ENCODE peak calls at places on chromosomes 11 and 22, in eight cellular contexts. One of them, this sample, is unnamed.

GRCh38 chr11:95138448-95138847 is 48.8 kb downstream of the ENDOD1 start:
- DNase-seq in esophagus squamous epithelium: no peak
- DNase-seq in GM13977: peak; percentile 37
- DNase-seq in tibial nerve: no peak
- DNase-seq in choroid plexus epithelial cell: peak; percentile 58
- DNase-seq in RWPE1: no peak
- DNase-seq in RWPE2: no peak
- DNase-seq in MM.1S: peak; percentile 44
- DNase-seq in this sample: no peak

GRCh38 chr11:105046898-105047579 is 1.9 kb upstream of the CARD16 start:
- DNase-seq in esophagus squamous epithelium: no peak
- DNase-seq in RWPE2: peak; percentile 61
- DNase-seq in tibial nerve: no peak
- DNase-seq in RWPE1: peak; percentile 82
- DNase-seq in GM13977: no peak
- DNase-seq in choroid plexus epithelial cell: peak; percentile 99
- DNase-seq in MM.1S: no peak
- DNase-seq in this sample: peak; percentile 35

GRCh38 chr11:8545698-8546366 is 48.2 kb downstream of the STK33 start:
- DNase-seq in MM.1S: no peak
- DNase-seq in RWPE1: no peak
- DNase-seq in RWPE2: no peak
- DNase-seq in tibial nerve: no peak
- DNase-seq in choroid plexus epithelial cell: no peak
- DNase-seq in esophagus squamous epithelium: no peak
- DNase-seq in GM13977: no peak
- DNase-seq in this sample: no peak

GRCh38 chr11:112292785-112293407 is 32.2 kb upstream of the PLET1 start:
- DNase-seq in RWPE2: peak; percentile 74
- DNase-seq in MM.1S: no peak
- DNase-seq in GM13977: no peak
- DNase-seq in RWPE1: peak; percentile 86
- DNase-seq in tibial nerve: peak; percentile 63
- DNase-seq in choroid plexus epithelial cell: peak; percentile 95
- DNase-seq in esophagus squamous epithelium: no peak
- DNase-seq in this sample: peak; percentile 38

GRCh38 chr11:91163619-91164451 is 941.0 kb upstream of the CHORDC1 start:
- DNase-seq in RWPE1: peak; percentile 51
- DNase-seq in RWPE2: no peak
- DNase-seq in MM.1S: no peak
- DNase-seq in choroid plexus epithelial cell: peak; percentile 74
- DNase-seq in tibial nerve: no peak
- DNase-seq in GM13977: no peak
- DNase-seq in esophagus squamous epithelium: no peak
- DNase-seq in this sample: no peak

GRCh38 chr11:119195680-119196079 is 10.4 kb downstream of the NHERF4 start:
- DNase-seq in RWPE2: no peak
- DNase-seq in RWPE1: peak; percentile 48
- DNase-seq in esophagus squamous epithelium: no peak
- DNase-seq in choroid plexus epithelial cell: peak; percentile 80
- DNase-seq in MM.1S: no peak
- DNase-seq in GM13977: no peak
- DNase-seq in tibial nerve: no peak
- DNase-seq in this sample: peak; percentile 31

GRCh38 chr22:39954584-39955055 is 5.6 kb upstream of the TMA7B start:
- DNase-seq in MM.1S: no peak
- DNase-seq in esophagus squamous epithelium: no peak
- DNase-seq in tibial nerve: peak; percentile 18
- DNase-seq in choroid plexus epithelial cell: peak; percentile 99
- DNase-seq in RWPE1: no peak
- DNase-seq in GM13977: no peak
- DNase-seq in RWPE2: no peak
- DNase-seq in this sample: peak; percentile 25

GRCh38 chr11:7575841-7576451 is 62.1 kb downstream of the PPFIBP2 start:
- DNase-seq in MM.1S: peak; percentile 35
- DNase-seq in GM13977: no peak
- DNase-seq in choroid plexus epithelial cell: no peak
- DNase-seq in RWPE1: peak; percentile 48
- DNase-seq in esophagus squamous epithelium: no peak
- DNase-seq in RWPE2: no peak
- DNase-seq in tibial nerve: no peak
- DNase-seq in this sample: peak; percentile 68

GRCh38 chr11:56911312-56911711 is 77.4 kb upstream of the OR5AK2 start:
- DNase-seq in GM13977: no peak
- DNase-seq in MM.1S: no peak
- DNase-seq in choroid plexus epithelial cell: no peak
- DNase-seq in tibial nerve: no peak
- DNase-seq in RWPE1: no peak
- DNase-seq in RWPE2: no peak
- DNase-seq in esophagus squamous epithelium: no peak
- DNase-seq in this sample: peak; percentile 38

GRCh38 chr11:118012083-118012669 is 26.0 kb downstream of the IL10RA start:
- DNase-seq in MM.1S: peak; percentile 45
- DNase-seq in GM13977: peak; percentile 43
- DNase-seq in tibial nerve: no peak
- DNase-seq in RWPE2: no peak
- DNase-seq in choroid plexus epithelial cell: peak; percentile 13
- DNase-seq in esophagus squamous epithelium: no peak
- DNase-seq in RWPE1: peak; percentile 64
- DNase-seq in this sample: peak; percentile 20

GRCh38 chr22:46547883-46548244 is 10.4 kb upstream of the CELSR1 start:
- DNase-seq in choroid plexus epithelial cell: peak; percentile 89
- DNase-seq in MM.1S: no peak
- DNase-seq in RWPE2: peak; percentile 60
- DNase-seq in esophagus squamous epithelium: no peak
- DNase-seq in GM13977: no peak
- DNase-seq in RWPE1: no peak
- DNase-seq in tibial nerve: peak; percentile 71
- DNase-seq in this sample: peak; percentile 63

GRCh38 chr11:108906329-108906728 is 241.5 kb downstream of the DDX10 start:
- DNase-seq in RWPE1: peak; percentile 55
- DNase-seq in GM13977: no peak
- DNase-seq in esophagus squamous epithelium: no peak
- DNase-seq in RWPE2: no peak
- DNase-seq in MM.1S: no peak
- DNase-seq in choroid plexus epithelial cell: peak; percentile 93
- DNase-seq in tibial nerve: no peak
- DNase-seq in this sample: no peak

GRCh38 chr11:44016129-44016528 is 31.7 kb upstream of the ACCSL start:
- DNase-seq in RWPE2: no peak
- DNase-seq in tibial nerve: peak; percentile 33
- DNase-seq in esophagus squamous epithelium: no peak
- DNase-seq in choroid plexus epithelial cell: peak; percentile 81
- DNase-seq in RWPE1: no peak
- DNase-seq in GM13977: no peak
- DNase-seq in MM.1S: no peak
- DNase-seq in this sample: no peak

GRCh38 chr11:68002943-68003845 is 703 bp downstream of the UNC93B1 start:
- DNase-seq in RWPE1: no peak
- DNase-seq in tibial nerve: no peak
- DNase-seq in MM.1S: peak; percentile 77
- DNase-seq in GM13977: peak; percentile 75
- DNase-seq in RWPE2: peak; percentile 74
- DNase-seq in esophagus squamous epithelium: no peak
- DNase-seq in choroid plexus epithelial cell: no peak
- DNase-seq in this sample: peak; percentile 60

GRCh38 chr11:118224512-118225180 is at the start of gene JAML:
- DNase-seq in GM13977: peak; percentile 20
- DNase-seq in MM.1S: no peak
- DNase-seq in RWPE2: no peak
- DNase-seq in RWPE1: no peak
- DNase-seq in choroid plexus epithelial cell: no peak
- DNase-seq in esophagus squamous epithelium: no peak
- DNase-seq in tibial nerve: no peak
- DNase-seq in this sample: no peak

GRCh38 chr11:19739872-19740271 is 27.2 kb downstream of the NAV2 start:
- DNase-seq in RWPE1: no peak
- DNase-seq in GM13977: no peak
- DNase-seq in RWPE2: no peak
- DNase-seq in MM.1S: no peak
- DNase-seq in tibial nerve: no peak
- DNase-seq in choroid plexus epithelial cell: peak; percentile 31
- DNase-seq in esophagus squamous epithelium: no peak
- DNase-seq in this sample: no peak

GRCh38 chr11:14125529-14125928 is 163.0 kb downstream of the SPON1 start:
- DNase-seq in tibial nerve: no peak
- DNase-seq in GM13977: no peak
- DNase-seq in RWPE2: no peak
- DNase-seq in choroid plexus epithelial cell: no peak
- DNase-seq in esophagus squamous epithelium: no peak
- DNase-seq in RWPE1: peak; percentile 42
- DNase-seq in MM.1S: no peak
- DNase-seq in this sample: peak; percentile 67

GRCh38 chr11:75428301-75428724 is 4.7 kb downstream of the KLHL35 start:
- DNase-seq in RWPE1: peak; percentile 98
- DNase-seq in choroid plexus epithelial cell: peak; percentile 96
- DNase-seq in esophagus squamous epithelium: peak; percentile 11
- DNase-seq in MM.1S: no peak
- DNase-seq in tibial nerve: peak; percentile 93
- DNase-seq in RWPE2: peak; percentile 86
- DNase-seq in GM13977: peak; percentile 87
- DNase-seq in this sample: peak; percentile 81

GRCh38 chr11:109197656-109198055 is 224.3 kb upstream of the C11orf87 start:
- DNase-seq in MM.1S: no peak
- DNase-seq in esophagus squamous epithelium: no peak
- DNase-seq in GM13977: no peak
- DNase-seq in RWPE2: no peak
- DNase-seq in RWPE1: no peak
- DNase-seq in choroid plexus epithelial cell: peak; percentile 48
- DNase-seq in tibial nerve: no peak
- DNase-seq in this sample: no peak

GRCh38 chr11:1192741-1193325 is 30.0 kb upstream of the MUC5B start:
- DNase-seq in GM13977: no peak
- DNase-seq in esophagus squamous epithelium: no peak
- DNase-seq in RWPE2: peak; percentile 39
- DNase-seq in RWPE1: no peak
- DNase-seq in MM.1S: no peak
- DNase-seq in choroid plexus epithelial cell: no peak
- DNase-seq in tibial nerve: no peak
- DNase-seq in this sample: no peak

GRCh38 chr11:1834791-1835670 is at the start of gene SYT8:
- DNase-seq in esophagus squamous epithelium: no peak
- DNase-seq in MM.1S: no peak
- DNase-seq in GM13977: no peak
- DNase-seq in RWPE1: no peak
- DNase-seq in RWPE2: no peak
- DNase-seq in tibial nerve: no peak
- DNase-seq in choroid plexus epithelial cell: no peak
- DNase-seq in this sample: peak; percentile 47

GRCh38 chr22:35883028-35883620 is 145.5 kb downstream of the RBFOX2 start:
- DNase-seq in esophagus squamous epithelium: no peak
- DNase-seq in RWPE1: no peak
- DNase-seq in RWPE2: no peak
- DNase-seq in GM13977: no peak
- DNase-seq in MM.1S: peak; percentile 28
- DNase-seq in choroid plexus epithelial cell: peak; percentile 39
- DNase-seq in tibial nerve: no peak
- DNase-seq in this sample: peak; percentile 15

GRCh38 chr11:47979378-47980092 is 824 bp upstream of the PTPRJ start:
- DNase-seq in GM13977: no peak
- DNase-seq in esophagus squamous epithelium: no peak
- DNase-seq in tibial nerve: no peak
- DNase-seq in choroid plexus epithelial cell: no peak
- DNase-seq in RWPE2: no peak
- DNase-seq in RWPE1: no peak
- DNase-seq in MM.1S: no peak
- DNase-seq in this sample: no peak

GRCh38 chr11:70270104-70270876 is at the start of gene PPFIA1:
- DNase-seq in choroid plexus epithelial cell: peak; percentile 96
- DNase-seq in GM13977: peak; percentile 99
- DNase-seq in tibial nerve: peak; percentile 85
- DNase-seq in RWPE1: peak; percentile 98
- DNase-seq in esophagus squamous epithelium: peak; percentile 65
- DNase-seq in RWPE2: peak; percentile 94
- DNase-seq in MM.1S: peak; percentile 97
- DNase-seq in this sample: peak; percentile 99
- TF ChIP-seq CTCF in choroid plexus epithelial cell: no peak
- TF ChIP-seq CTCF in GM13977: peak; percentile 25
- TF ChIP-seq CTCF in tibial nerve: no peak
- TF ChIP-seq CTCF in RWPE1: no peak
- TF ChIP-seq CTCF in esophagus squamous epithelium: no peak
- TF ChIP-seq CTCF in RWPE2: peak; percentile 40
- TF ChIP-seq CTCF in MM.1S: no peak
- TF ChIP-seq CTCF in this sample: no peak

GRCh38 chr22:49963647-49964026 is 3.1 kb downstream of the PIM3 start:
- DNase-seq in RWPE2: no peak
- DNase-seq in tibial nerve: no peak
- DNase-seq in choroid plexus epithelial cell: no peak
- DNase-seq in GM13977: no peak
- DNase-seq in esophagus squamous epithelium: no peak
- DNase-seq in MM.1S: peak; percentile 4
- DNase-seq in RWPE1: no peak
- DNase-seq in this sample: no peak
- TF ChIP-seq CTCF in RWPE2: no peak
- TF ChIP-seq CTCF in tibial nerve: no peak
- TF ChIP-seq CTCF in choroid plexus epithelial cell: no peak
- TF ChIP-seq CTCF in GM13977: no peak
- TF ChIP-seq CTCF in esophagus squamous epithelium: no peak
- TF ChIP-seq CTCF in MM.1S: no peak
- TF ChIP-seq CTCF in RWPE1: no peak
- TF ChIP-seq CTCF in this sample: no peak

GRCh38 chr11:59668188-59668949 is 468 bp downstream of the PATL1 start:
- DNase-seq in RWPE1: peak; percentile 68
- DNase-seq in choroid plexus epithelial cell: peak; percentile 55
- DNase-seq in MM.1S: peak; percentile 40
- DNase-seq in tibial nerve: peak; percentile 38
- DNase-seq in GM13977: peak; percentile 70
- DNase-seq in RWPE2: peak; percentile 64
- DNase-seq in esophagus squamous epithelium: peak; percentile 22
- DNase-seq in this sample: peak; percentile 46
- TF ChIP-seq CTCF in RWPE1: no peak
- TF ChIP-seq CTCF in choroid plexus epithelial cell: peak; percentile 36
- TF ChIP-seq CTCF in MM.1S: peak; percentile 20
- TF ChIP-seq CTCF in tibial nerve: peak; percentile 12
- TF ChIP-seq CTCF in GM13977: no peak
- TF ChIP-seq CTCF in RWPE2: no peak
- TF ChIP-seq CTCF in esophagus squamous epithelium: no peak
- TF ChIP-seq CTCF in this sample: no peak

DNA sequence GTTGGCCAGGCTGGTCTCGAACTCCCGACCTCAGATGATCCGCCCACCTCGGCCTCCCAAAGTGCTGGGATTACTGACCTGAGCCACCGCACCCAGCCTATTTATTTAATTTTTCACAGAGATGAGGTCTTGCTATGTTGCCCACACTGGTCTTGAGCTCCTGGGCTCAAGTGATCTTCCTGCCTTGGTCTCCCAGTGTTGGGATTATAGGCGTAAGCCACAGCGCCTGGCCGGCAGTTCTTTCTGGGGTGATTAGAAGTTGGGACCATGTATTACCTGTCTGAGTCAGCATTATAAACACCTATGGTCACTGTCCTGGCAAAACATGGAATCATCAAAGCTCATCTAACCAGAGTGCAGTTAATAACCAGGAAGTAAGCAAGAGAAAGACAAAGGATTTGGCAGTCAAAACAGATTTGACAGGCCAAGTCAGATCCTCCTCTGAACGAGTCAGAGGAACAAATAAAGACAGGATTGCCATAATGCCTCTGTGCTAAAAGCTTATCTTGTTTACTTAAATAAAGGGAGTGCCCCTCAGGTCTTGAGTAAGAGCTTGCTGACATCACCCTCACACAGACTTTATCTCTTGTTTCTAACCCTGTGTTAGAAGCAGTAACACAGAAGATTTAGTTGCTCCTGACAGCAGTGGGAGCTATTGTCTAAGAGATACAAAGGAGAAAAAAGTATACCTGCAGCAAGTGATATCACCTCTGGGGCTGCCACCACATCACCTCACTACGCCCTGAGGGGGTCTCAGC is 3.7 kb downstream of the SERPIND1 start:
- DNase-seq in choroid plexus epithelial cell: peak; percentile 91
- DNase-seq in RWPE1: peak; percentile 64
- DNase-seq in RWPE2: no peak
- DNase-seq in esophagus squamous epithelium: no peak
- DNase-seq in tibial nerve: no peak
- DNase-seq in MM.1S: no peak
- DNase-seq in GM13977: no peak
- DNase-seq in this sample: peak; percentile 36
- TF ChIP-seq CTCF in choroid plexus epithelial cell: peak; percentile 24
- TF ChIP-seq CTCF in RWPE1: no peak
- TF ChIP-seq CTCF in RWPE2: peak; percentile 48
- TF ChIP-seq CTCF in esophagus squamous epithelium: no peak
- TF ChIP-seq CTCF in tibial nerve: no peak
- TF ChIP-seq CTCF in MM.1S: no peak
- TF ChIP-seq CTCF in GM13977: no peak
- TF ChIP-seq CTCF in this sample: no peak

This sample was measured in Calu3.